ENCODE peak calls at places on chromosomes 3 and 15, in seven cellular contexts. N is H7, P is head of caudate nucleus, W is tibial artery, L is germinal center, G is left colon, Y is heart left ventricle. J is an unnamed sample.

GRCh38 chr3:117853923-117854322 is 1144.3 kb downstream of the TUSC7 start:
- DNase-seq in N (no peak), P (no peak), W (no peak), L (no peak), G (no peak), Y (no peak), J (no peak)

GRCh38 chr3:169026543-169027181 is 636.9 kb downstream of the MECOM start:
- DNase-seq in N (no peak), P (no peak), W (no peak), L (no peak), G (no peak), Y (no peak), J (no peak)

GRCh38 chr15:40902605-40903561 is 8.6 kb downstream of the VPS18 start:
- DNase-seq in N (peak; percentile 45), P (peak; percentile 48), W (peak; percentile 60), L (no peak), G (no peak), Y (no peak), J (no peak)

GRCh38 chr3:15781637-15782402 is 16.0 kb downstream of the ANKRD28 start:
- DNase-seq in N (no peak), P (no peak), W (no peak), L (no peak), G (no peak), Y (no peak), J (no peak)

GRCh38 chr3:175659951-175660350 is 800.8 kb downstream of the NAALADL2 start:
- DNase-seq in N (no peak), P (no peak), W (no peak), L (no peak), G (no peak), Y (no peak), J (no peak)

GRCh38 chr15:25950014-25950413 is 86.9 kb upstream of the ATP10A start:
- DNase-seq in N (no peak), P (no peak), W (no peak), L (no peak), G (no peak), Y (no peak), J (no peak)

GRCh38 chr3:50008931-50009330 is 69.0 kb downstream of the RBM6 start:
- DNase-seq in N (no peak), P (no peak), W (no peak), L (no peak), G (no peak), Y (no peak), J (no peak)

GRCh38 chr3:187878776-187879524 is 133.7 kb upstream of the BCL6 start:
- DNase-seq in N (no peak), P (no peak), W (no peak), L (no peak), G (no peak), Y (no peak), J (no peak)

GRCh38 chr3:186529204-186529999 is 14.8 kb downstream of the CRYGS start:
- DNase-seq in N (no peak), P (no peak), W (no peak), L (no peak), G (no peak), Y (no peak), J (no peak)

GRCh38 chr3:124057453-124057852 is 65.5 kb upstream of the ROPN1 start:
- DNase-seq in N (no peak), P (no peak), W (peak; percentile 52), L (no peak), G (no peak), Y (peak; percentile 34), J (peak; percentile 20)

GRCh38 chr3:60192297-60193114 is 1058.7 kb downstream of the FHIT start:
- DNase-seq in N (no peak), P (no peak), W (no peak), L (no peak), G (no peak), Y (no peak), J (no peak)